ENCODE peak calls at places on chromosomes 5 and 9, in eight cellular contexts. W is stimulated activated CD4-positive, alpha-beta T cell treated with anti-CD3 and anti-CD28 coated beads, Interleukin-1b, Interleukin-23, amount 100 ng/mL, for 1 hour; J is activated CD4-positive, alpha-beta T cell treated with anti-CD3 and anti-CD28 coated beads, Interleukin-2, amount 10 ng/mL, durations not matched to agents 7 days and 5 days; C is naive thymus-derived CD4-positive, alpha-beta T cell; Y is activated T-cell treated with anti-CD3 and anti-CD28 coated beads for 1 hour; X is NCI-H1417 treated with DMSO at 0.1 percent for 48 hours; R is stimulated activated CD8-positive, alpha-beta memory T cell treated with anti-CD3 and anti-CD28 coated beads, Interleukin-15, amount 100 ng/mL, for 4 hours; T is NCI-H510A treated with DMSO at 0.1 percent for 48 hours. N is an unnamed sample.

GRCh38 chr5:149299451-149300054 is 27.9 kb downstream of the AFAP1L1 start:
- DNase-seq in Y (no peak), W (no peak), R (no peak), J (no peak), X (no peak), C (no peak), T (no peak), N (no peak)

GRCh38 chr9:115004535-115004934 is 74.1 kb upstream of the TNFSF8 start:
- DNase-seq in J (no peak), R (no peak), X (no peak), W (no peak), T (no peak), Y (no peak), C (no peak), N (no peak)

GRCh38 chr9:37029776-37030590 is 4.1 kb downstream of the PAX5 start:
- DNase-seq in W (no peak), T (no peak), J (no peak), R (no peak), Y (no peak), X (no peak), C (no peak), N (no peak)

GRCh38 chr5:132138260-132138659 is 64.7 kb downstream of the CSF2 start:
- DNase-seq in T (no peak), W (no peak), Y (no peak), J (no peak), X (no peak), C (no peak), R (no peak), N (no peak)

GRCh38 chr9:88889386-88889785 is 101.9 kb upstream of the S1PR3 start:
- DNase-seq in T (no peak), C (no peak), X (no peak), Y (no peak), W (no peak), R (no peak), J (no peak), N (no peak)

GRCh38 chr5:81826128-81826527 is 75.2 kb upstream of the SSBP2 start:
- DNase-seq in T (no peak), R (no peak), W (no peak), C (no peak), J (no peak), Y (no peak), X (no peak), N (no peak)

GRCh38 chr9:23820731-23821399 is 5.2 kb downstream of the ELAVL2 start:
- DNase-seq in C (no peak), Y (no peak), J (no peak), X (no peak), R (no peak), T (no peak), W (no peak), N (no peak)

GRCh38 chr5:68730220-68731010 is 363.4 kb upstream of the SLC30A5 start:
- DNase-seq in R (no peak), X (no peak), W (no peak), Y (no peak), C (no peak), T (no peak), J (no peak), N (no peak)

GRCh38 chr9:110050925-110051355 is 157.0 kb downstream of the C9orf152 start:
- DNase-seq in C (no peak), R (no peak), J (peak; percentile 52), W (no peak), Y (no peak), T (no peak), X (no peak), N (no peak)

GRCh38 chr5:168609806-168610482 is 30.8 kb upstream of the PANK3 start:
- DNase-seq in Y (no peak), R (no peak), T (no peak), X (no peak), W (no peak), J (no peak), C (no peak), N (no peak)

GRCh38 chr5:120368923-120369715 is 95.0 kb upstream of the PRR16 start:
- DNase-seq in W (no peak), X (no peak), J (no peak), R (no peak), T (peak; percentile 66), C (no peak), Y (no peak), N (no peak)

GRCh38 chr5:173721259-173722232 is 105.1 kb upstream of the BOD1 start:
- DNase-seq in T (no peak), W (no peak), X (no peak), J (no peak), R (no peak), C (no peak), Y (no peak), N (no peak)

GRCh38 chr5:89584339-89584956 is 701.5 kb upstream of the MEF2C start:
- DNase-seq in T (peak; percentile 24), R (no peak), J (no peak), C (no peak), X (peak; percentile 7), Y (no peak), W (no peak), N (no peak)

GRCh38 chr5:175752826-175753535 is 95.1 kb downstream of the HRH2 start:
- DNase-seq in W (no peak), R (no peak), X (no peak), J (no peak), T (no peak), Y (no peak), C (no peak), N (no peak)

GRCh38 chr5:39169081-39169480 is 50.3 kb downstream of the FYB1 start:
- DNase-seq in W (no peak), C (no peak), Y (no peak), T (no peak), J (no peak), R (no peak), X (no peak), N (no peak)

GRCh38 chr5:107370569-107370968 is 300.2 kb downstream of the EFNA5 start:
- DNase-seq in W (no peak), J (no peak), Y (no peak), X (no peak), R (no peak), C (no peak), T (no peak), N (no peak)

GRCh38 chr9:135502168-135502872 is 1.8 kb downstream of the MRPS2 start:
- DNase-seq in J (no peak), Y (no peak), T (no peak), R (no peak), W (no peak), X (no peak), C (no peak), N (no peak)

GRCh38 chr9:120650352-120650751 is 63.9 kb downstream of the MEGF9 start:
- DNase-seq in X (no peak), Y (no peak), T (no peak), W (no peak), C (no peak), J (no peak), R (no peak), N (no peak)

GRCh38 chr5:179805529-179806249 is 977 bp downstream of the MGAT4B start:
- DNase-seq in R (no peak), J (peak; percentile 51), T (no peak), W (no peak), X (no peak), Y (no peak), C (no peak), N (no peak)

GRCh38 chr5:177403194-177403825 is 2.8 kb upstream of the PFN3 start:
- DNase-seq in J (peak; percentile 39), X (no peak), R (no peak), T (no peak), Y (peak; percentile 27), C (peak; percentile 60), W (no peak), N (peak; percentile 39)

GRCh38 chr5:150289551-150290390 is at the start of gene CAMK2A:
- DNase-seq in C (no peak), X (peak; percentile 59), W (no peak), Y (no peak), R (no peak), J (peak; percentile 12), T (peak; percentile 17), N (no peak)

GRCh38 chr9:36148652-36149051 is 12.1 kb downstream of the GLIPR2 start:
- DNase-seq in T (no peak), C (peak; percentile 28), X (no peak), W (no peak), R (peak; percentile 72), J (peak; percentile 62), Y (peak; percentile 68), N (peak; percentile 61)

GRCh38 chr5:171577042-171577441 is 157.6 kb downstream of the FGF18 start:
- DNase-seq in C (no peak), T (no peak), R (no peak), Y (no peak), X (no peak), W (no peak), J (no peak), N (no peak)

GRCh38 chr5:111478266-111478665 is 34.1 kb downstream of the STARD4 start:
- DNase-seq in Y (no peak), R (no peak), J (no peak), X (no peak), T (no peak), W (no peak), C (no peak), N (no peak)

GRCh38 chr5:128304121-128304520 is 220.6 kb downstream of the SLC12A2 start:
- DNase-seq in C (no peak), T (no peak), Y (no peak), R (no peak), W (no peak), X (no peak), J (no peak), N (no peak)

GRCh38 chr5:106656821-106657220 is 1013.9 kb downstream of the EFNA5 start:
- DNase-seq in Y (no peak), R (no peak), T (no peak), W (no peak), C (no peak), J (no peak), X (no peak), N (no peak)

N was measured in activated T-helper 1 cell treated with Interleukin-2 at 50 U/mL for 16 hours.